ENCODE peak calls at places on chromosome 1, in eight cellular contexts. F is HT-29; V is effector CD4-positive, alpha-beta T cell; I is bronchial epithelial cell; W is DMS153; K is fibroblast of mammary gland; X is IMR-90; B is stimulated activated CD4-positive, alpha-beta T cell treated with anti-CD3 and anti-CD28 coated beads, Interleukin-2, amount 100 ng/mL, for 24 hours. E is an unnamed sample.

GRCh38 chr1:58823481-58824010 is 39.7 kb upstream of the JUN start:
- DNase-seq in F (peak; percentile 79), V (no peak), I (peak; percentile 92), W (no peak), K (peak; percentile 94), X (peak; percentile 95), B (no peak), E (no peak)

GRCh38 chr1:203152158-203153034 is 23.2 kb downstream of the MYBPH start:
- DNase-seq in F (no peak), V (no peak), I (peak; percentile 73), W (peak; percentile 29), K (peak; percentile 57), X (peak; percentile 49), B (no peak), E (no peak)

GRCh38 chr1:174877208-174877673 is 122.5 kb upstream of the CACYBP start:
- DNase-seq in F (peak; percentile 42), V (no peak), I (no peak), W (peak; percentile 29), K (peak; percentile 1), X (no peak), B (no peak), E (no peak)

GRCh38 chr1:203320546-203321272 is 15.4 kb downstream of the BTG2 start:
- DNase-seq in F (peak; percentile 75), V (peak; percentile 69), I (peak; percentile 76), W (peak; percentile 99), K (peak; percentile 51), X (peak; percentile 63), B (peak; percentile 41), E (peak; percentile 84)

GRCh38 chr1:2229921-2230700 is 2.0 kb downstream of the SKI start:
- DNase-seq in F (peak; percentile 50), V (no peak), I (no peak), W (no peak), K (peak; percentile 50), X (peak; percentile 40), B (peak; percentile 36), E (no peak)

GRCh38 chr1:4166711-4167110 is 266.6 kb upstream of the C1orf174 start:
- DNase-seq in F (no peak), V (no peak), I (no peak), W (no peak), K (no peak), X (no peak), B (no peak), E (no peak)

GRCh38 chr1:232707142-232707541 is 77.2 kb upstream of the SIPA1L2 start:
- DNase-seq in F (peak; percentile 51), V (no peak), I (peak; percentile 86), W (no peak), K (no peak), X (no peak), B (no peak), E (no peak)

GRCh38 chr1:221487781-221488520 is 253.9 kb downstream of the DUSP10 start:
- DNase-seq in F (no peak), V (no peak), I (peak; percentile 92), W (peak; percentile 81), K (peak; percentile 90), X (peak; percentile 89), B (no peak), E (no peak)

GRCh38 chr1:10530756-10531155 is 56.0 kb downstream of the PEX14 start:
- DNase-seq in F (no peak), V (no peak), I (peak; percentile 44), W (no peak), K (no peak), X (peak; percentile 79), B (no peak), E (no peak)

GRCh38 chr1:107262472-107263286 is 121.8 kb downstream of the NTNG1 start:
- DNase-seq in F (no peak), V (no peak), I (peak; percentile 88), W (no peak), K (peak; percentile 12), X (no peak), B (no peak), E (no peak)

GRCh38 chr1:230986976-230987375 is 8.1 kb downstream of the ARV1 start:
- DNase-seq in F (no peak), V (no peak), I (peak; percentile 44), W (no peak), K (peak; percentile 85), X (peak; percentile 78), B (no peak), E (no peak)

GRCh38 chr1:52706941-52707926 is 9.1 kb upstream of the COA7 start:
- DNase-seq in F (peak; percentile 41), V (no peak), I (no peak), W (no peak), K (no peak), X (no peak), B (no peak), E (no peak)

GRCh38 chr1:81706650-81707435 is 93.9 kb upstream of the ADGRL2 start:
- DNase-seq in F (no peak), V (no peak), I (peak; percentile 83), W (no peak), K (peak; percentile 85), X (peak; percentile 70), B (no peak), E (no peak)

GRCh38 chr1:86169625-86170024 is 13.1 kb upstream of the COL24A1 start:
- DNase-seq in F (no peak), V (no peak), I (no peak), W (no peak), K (peak; percentile 7), X (peak; percentile 36), B (no peak), E (no peak)

GRCh38 chr1:190373705-190374336 is 103.8 kb downstream of the BRINP3 start:
- DNase-seq in F (peak; percentile 27), V (no peak), I (peak; percentile 6), W (no peak), K (no peak), X (peak; percentile 38), B (no peak), E (no peak)

E was measured in B cell.